ENCODE peak calls at places on chromosome 9, in four cellular contexts. One of them, this sample, is unnamed.

GRCh38 chr9:33239922-33240321 is at the start of gene SPINK4:
- DNase-seq in endothelial cell: no peak
- DNase-seq in CD8-positive, alpha-beta T cell: no peak
- DNase-seq in epithelial cell of proximal tubule: no peak
- DNase-seq in this sample: no peak

GRCh38 chr9:113481176-113481805 is 17.8 kb downstream of the RGS3 start:
- DNase-seq in endothelial cell: no peak
- DNase-seq in CD8-positive, alpha-beta T cell: no peak
- DNase-seq in epithelial cell of proximal tubule: no peak
- DNase-seq in this sample: no peak

GRCh38 chr9:3954950-3955670 is 344.8 kb downstream of the GLIS3 start:
- DNase-seq in endothelial cell: no peak
- DNase-seq in CD8-positive, alpha-beta T cell: no peak
- DNase-seq in epithelial cell of proximal tubule: no peak
- DNase-seq in this sample: no peak

GRCh38 chr9:120393386-120394057 is 186.4 kb downstream of the CDK5RAP2 start:
- DNase-seq in endothelial cell: no peak
- DNase-seq in epithelial cell of proximal tubule: no peak
- DNase-seq in CD8-positive, alpha-beta T cell: no peak
- DNase-seq in this sample: no peak

GRCh38 chr9:107174441-107174840 is 108.6 kb upstream of the RAD23B start:
- DNase-seq in endothelial cell: no peak
- DNase-seq in epithelial cell of proximal tubule: no peak
- DNase-seq in CD8-positive, alpha-beta T cell: no peak
- DNase-seq in this sample: no peak

GRCh38 chr9:95813923-95814322 is 61.6 kb upstream of the ERCC6L2 start:
- DNase-seq in endothelial cell: no peak
- DNase-seq in epithelial cell of proximal tubule: peak
- DNase-seq in CD8-positive, alpha-beta T cell: no peak
- DNase-seq in this sample: no peak

GRCh38 chr9:86410281-86410680 is 56.1 kb upstream of the TUT7 start:
- DNase-seq in epithelial cell of proximal tubule: no peak
- DNase-seq in endothelial cell: no peak
- DNase-seq in CD8-positive, alpha-beta T cell: no peak
- DNase-seq in this sample: no peak

GRCh38 chr9:4714266-4715016 is 26.6 kb downstream of the AK3 start:
- DNase-seq in endothelial cell: no peak
- DNase-seq in CD8-positive, alpha-beta T cell: no peak
- DNase-seq in epithelial cell of proximal tubule: no peak
- DNase-seq in this sample: no peak

GRCh38 chr9:27407966-27408365 is 111.0 kb upstream of the EQTN start:
- DNase-seq in CD8-positive, alpha-beta T cell: no peak
- DNase-seq in endothelial cell: no peak
- DNase-seq in epithelial cell of proximal tubule: peak
- DNase-seq in this sample: no peak

GRCh38 chr9:127578952-127579853 is 32.9 kb upstream of the STXBP1 start:
- DNase-seq in CD8-positive, alpha-beta T cell: peak
- DNase-seq in endothelial cell: peak
- DNase-seq in epithelial cell of proximal tubule: no peak
- DNase-seq in this sample: peak

GRCh38 chr9:110320651-110321050 is 17.0 kb downstream of the TXNDC8 start:
- DNase-seq in CD8-positive, alpha-beta T cell: no peak
- DNase-seq in endothelial cell: no peak
- DNase-seq in epithelial cell of proximal tubule: no peak
- DNase-seq in this sample: no peak

GRCh38 chr9:130912932-130913598 is 16.5 kb upstream of the QRFP start:
- DNase-seq in epithelial cell of proximal tubule: peak
- DNase-seq in endothelial cell: no peak
- DNase-seq in CD8-positive, alpha-beta T cell: no peak
- DNase-seq in this sample: no peak

GRCh38 chr9:78074385-78075291 is 43.0 kb upstream of the GNAQ start:
- DNase-seq in endothelial cell: no peak
- DNase-seq in epithelial cell of proximal tubule: no peak
- DNase-seq in CD8-positive, alpha-beta T cell: no peak
- DNase-seq in this sample: no peak

GRCh38 chr9:76269789-76270188 is 124.4 kb downstream of the RFK start:
- DNase-seq in endothelial cell: no peak
- DNase-seq in CD8-positive, alpha-beta T cell: no peak
- DNase-seq in epithelial cell of proximal tubule: no peak
- DNase-seq in this sample: no peak

GRCh38 chr9:131436386-131436785 is 42.5 kb downstream of the PRRC2B start:
- DNase-seq in epithelial cell of proximal tubule: no peak
- DNase-seq in CD8-positive, alpha-beta T cell: no peak
- DNase-seq in endothelial cell: no peak
- DNase-seq in this sample: no peak

GRCh38 chr9:87776481-87777373 is 50.8 kb downstream of the CTSL start:
- DNase-seq in CD8-positive, alpha-beta T cell: no peak
- DNase-seq in endothelial cell: no peak
- DNase-seq in epithelial cell of proximal tubule: no peak
- DNase-seq in this sample: no peak

GRCh38 chr9:127637322-127637847 is 25.3 kb downstream of the STXBP1 start:
- DNase-seq in epithelial cell of proximal tubule: no peak
- DNase-seq in endothelial cell: no peak
- DNase-seq in CD8-positive, alpha-beta T cell: no peak
- DNase-seq in this sample: no peak

GRCh38 chr9:92728831-92729734 is 35.5 kb downstream of the BICD2 start:
- DNase-seq in CD8-positive, alpha-beta T cell: no peak
- DNase-seq in epithelial cell of proximal tubule: no peak
- DNase-seq in endothelial cell: no peak
- DNase-seq in this sample: peak

GRCh38 chr9:78874056-78874455 is 577.1 kb downstream of the PSAT1 start:
- DNase-seq in CD8-positive, alpha-beta T cell: no peak
- DNase-seq in endothelial cell: no peak
- DNase-seq in epithelial cell of proximal tubule: no peak
- DNase-seq in this sample: no peak

GRCh38 chr9:37104183-37104889 is 16.0 kb upstream of the ZCCHC7 start:
- DNase-seq in endothelial cell: no peak
- DNase-seq in epithelial cell of proximal tubule: peak
- DNase-seq in CD8-positive, alpha-beta T cell: no peak
- DNase-seq in this sample: no peak

GRCh38 chr9:109745335-109746283 is 34.4 kb upstream of the PALM2AKAP2 start:
- DNase-seq in epithelial cell of proximal tubule: no peak
- DNase-seq in CD8-positive, alpha-beta T cell: no peak
- DNase-seq in endothelial cell: no peak
- DNase-seq in this sample: no peak

GRCh38 chr9:37575511-37575914 is 667 bp downstream of the FBXO10 start:
- DNase-seq in CD8-positive, alpha-beta T cell: no peak
- DNase-seq in epithelial cell of proximal tubule: no peak
- DNase-seq in endothelial cell: no peak
- DNase-seq in this sample: no peak

GRCh38 chr9:114309096-114309495 is 13.8 kb upstream of the ORM1 start:
- DNase-seq in endothelial cell: no peak
- DNase-seq in CD8-positive, alpha-beta T cell: no peak
- DNase-seq in epithelial cell of proximal tubule: no peak
- DNase-seq in this sample: no peak

GRCh38 chr9:77215874-77216273 is 38.5 kb downstream of the VPS13A start:
- DNase-seq in CD8-positive, alpha-beta T cell: no peak
- DNase-seq in endothelial cell: no peak
- DNase-seq in epithelial cell of proximal tubule: no peak
- DNase-seq in this sample: no peak

GRCh38 chr9:93008457-93008856 is 50.0 kb upstream of the SUSD3 start:
- DNase-seq in epithelial cell of proximal tubule: no peak
- DNase-seq in CD8-positive, alpha-beta T cell: no peak
- DNase-seq in endothelial cell: no peak
- DNase-seq in this sample: no peak

GRCh38 chr9:81317939-81318338 is 371.4 kb downstream of the TLE1 start:
- DNase-seq in epithelial cell of proximal tubule: no peak
- DNase-seq in CD8-positive, alpha-beta T cell: no peak
- DNase-seq in endothelial cell: no peak
- DNase-seq in this sample: no peak

GRCh38 chr9:123353041-123353440 is 3.0 kb upstream of the CRB2 start:
- DNase-seq in endothelial cell: no peak
- DNase-seq in epithelial cell of proximal tubule: no peak
- DNase-seq in CD8-positive, alpha-beta T cell: no peak
- DNase-seq in this sample: no peak

GRCh38 chr9:107685901-107686300 is 196.3 kb upstream of the KLF4 start:
- DNase-seq in epithelial cell of proximal tubule: no peak
- DNase-seq in endothelial cell: no peak
- DNase-seq in CD8-positive, alpha-beta T cell: no peak
- DNase-seq in this sample: no peak

GRCh38 chr9:3760031-3760430 is 234.2 kb upstream of the RFX3 start:
- DNase-seq in CD8-positive, alpha-beta T cell: no peak
- DNase-seq in endothelial cell: no peak
- DNase-seq in epithelial cell of proximal tubule: no peak
- DNase-seq in this sample: no peak

GRCh38 chr9:133684461-133685361 is 48.5 kb downstream of the DBH start:
- DNase-seq in endothelial cell: no peak
- DNase-seq in epithelial cell of proximal tubule: no peak
- DNase-seq in CD8-positive, alpha-beta T cell: no peak
- DNase-seq in this sample: no peak

GRCh38 chr9:125794708-125795107 is 47.5 kb downstream of the PBX3 start:
- DNase-seq in epithelial cell of proximal tubule: no peak
- DNase-seq in CD8-positive, alpha-beta T cell: no peak
- DNase-seq in endothelial cell: no peak
- DNase-seq in this sample: no peak

GRCh38 chr9:113566712-113567071 is 103.2 kb downstream of the RGS3 start:
- DNase-seq in epithelial cell of proximal tubule: no peak
- DNase-seq in CD8-positive, alpha-beta T cell: no peak
- DNase-seq in endothelial cell: no peak
- DNase-seq in this sample: no peak

GRCh38 chr9:114372971-114373591 is 14.7 kb downstream of the AKNA start:
- DNase-seq in epithelial cell of proximal tubule: no peak
- DNase-seq in CD8-positive, alpha-beta T cell: peak
- DNase-seq in endothelial cell: peak
- DNase-seq in this sample: peak

GRCh38 chr9:4365055-4365454 is 65.2 kb upstream of the GLIS3 start:
- DNase-seq in CD8-positive, alpha-beta T cell: no peak
- DNase-seq in epithelial cell of proximal tubule: no peak
- DNase-seq in endothelial cell: no peak
- DNase-seq in this sample: no peak

GRCh38 chr9:108746864-108747263 is 108.9 kb downstream of the ACTL7B start:
- DNase-seq in CD8-positive, alpha-beta T cell: no peak
- DNase-seq in endothelial cell: no peak
- DNase-seq in epithelial cell of proximal tubule: peak
- DNase-seq in this sample: no peak

GRCh38 chr9:70747335-70747734 is 332.9 kb upstream of the KLF9 start:
- DNase-seq in epithelial cell of proximal tubule: no peak
- DNase-seq in endothelial cell: no peak
- DNase-seq in CD8-positive, alpha-beta T cell: no peak
- DNase-seq in this sample: no peak

GRCh38 chr9:84969084-84969483 is 299.6 kb downstream of the NTRK2 start:
- DNase-seq in CD8-positive, alpha-beta T cell: no peak
- DNase-seq in epithelial cell of proximal tubule: no peak
- DNase-seq in endothelial cell: no peak
- DNase-seq in this sample: no peak

GRCh38 chr9:84969736-84970135 is 300.2 kb downstream of the NTRK2 start:
- DNase-seq in epithelial cell of proximal tubule: no peak
- DNase-seq in endothelial cell: no peak
- DNase-seq in CD8-positive, alpha-beta T cell: no peak
- DNase-seq in this sample: no peak

GRCh38 chr9:84970432-84970831 is 300.9 kb downstream of the NTRK2 start:
- DNase-seq in endothelial cell: no peak
- DNase-seq in CD8-positive, alpha-beta T cell: no peak
- DNase-seq in epithelial cell of proximal tubule: no peak
- DNase-seq in this sample: no peak

GRCh38 chr9:84966876-84967830 is 297.6 kb downstream of the NTRK2 start:
- DNase-seq in epithelial cell of proximal tubule: no peak
- DNase-seq in CD8-positive, alpha-beta T cell: no peak
- DNase-seq in endothelial cell: peak
- DNase-seq in this sample: peak
- TF ChIP-seq CTCF in epithelial cell of proximal tubule: peak
- TF ChIP-seq CTCF in CD8-positive, alpha-beta T cell: no peak
- TF ChIP-seq CTCF in endothelial cell: peak
- TF ChIP-seq CTCF in this sample: no peak

GRCh38 chr9:1456301-1456999 is 406.3 kb downstream of the DMRT2 start:
- DNase-seq in endothelial cell: no peak
- DNase-seq in CD8-positive, alpha-beta T cell: no peak
- DNase-seq in epithelial cell of proximal tubule: no peak
- DNase-seq in this sample: no peak
- TF ChIP-seq CTCF in endothelial cell: no peak
- TF ChIP-seq CTCF in CD8-positive, alpha-beta T cell: no peak
- TF ChIP-seq CTCF in epithelial cell of proximal tubule: no peak
- TF ChIP-seq CTCF in this sample: no peak

GRCh38 chr9:17958363-17958762 is 379.5 kb downstream of the SH3GL2 start:
- DNase-seq in epithelial cell of proximal tubule: no peak
- DNase-seq in CD8-positive, alpha-beta T cell: no peak
- DNase-seq in endothelial cell: no peak
- DNase-seq in this sample: no peak
- TF ChIP-seq CTCF in epithelial cell of proximal tubule: no peak
- TF ChIP-seq CTCF in CD8-positive, alpha-beta T cell: no peak
- TF ChIP-seq CTCF in endothelial cell: no peak
- TF ChIP-seq CTCF in this sample: no peak

DNA sequence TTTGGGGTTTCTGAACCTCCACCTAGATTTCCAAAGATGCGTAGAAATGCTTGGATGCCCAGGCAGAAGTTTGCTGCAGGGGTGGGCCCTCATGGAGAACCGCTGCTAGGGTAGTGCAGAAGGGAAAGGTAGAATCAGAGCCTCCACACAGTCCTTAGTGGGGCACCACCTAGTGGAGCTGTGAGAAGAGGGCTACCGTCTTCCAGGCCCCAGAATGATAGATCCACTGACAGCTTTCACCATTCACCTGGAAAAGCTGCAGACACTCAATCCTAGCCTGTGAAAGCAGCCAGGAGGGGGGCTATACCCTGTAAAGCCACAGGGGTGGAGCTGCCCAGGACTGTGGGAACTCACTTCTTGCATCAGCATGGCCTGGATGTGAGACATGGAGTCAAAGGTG is 13.3 kb upstream of the HSDL2 start:
- DNase-seq in endothelial cell: no peak
- DNase-seq in epithelial cell of proximal tubule: no peak
- DNase-seq in CD8-positive, alpha-beta T cell: no peak
- DNase-seq in this sample: no peak
- TF ChIP-seq CTCF in endothelial cell: no peak
- TF ChIP-seq CTCF in epithelial cell of proximal tubule: peak
- TF ChIP-seq CTCF in CD8-positive, alpha-beta T cell: no peak
- TF ChIP-seq CTCF in this sample: no peak